ENCODE peak calls at places on chromosome 10, in nine cellular contexts. J, R, O, P, F, I, Y, L and X are unnamed samples.

GRCh38 chr10:17161788-17162187 is 32.2 kb upstream of the CUBN start:
- DNase-seq in J (no peak), P (no peak), L (no peak), O (no peak), R (no peak), Y (no peak), F (no peak), I (no peak), X (no peak)

GRCh38 chr10:121608669-121609190 is 10.5 kb upstream of the FGFR2 start:
- DNase-seq in F (peak), R (no peak), J (no peak), I (peak), O (no peak), P (peak), L (no peak), Y (no peak), X (peak)

GRCh38 chr10:132942101-132942739 is at the start of gene CFAP46:
- DNase-seq in P (no peak), O (no peak), R (peak), L (peak), I (no peak), Y (no peak), J (peak), F (peak), X (peak)

GRCh38 chr10:30562787-30563186 is 66.8 kb downstream of the LYZL2 start:
- DNase-seq in P (peak), Y (no peak), J (no peak), R (no peak), F (peak), L (no peak), O (no peak), I (no peak), X (no peak)

GRCh38 chr10:74977913-74978847 is 133.3 kb upstream of the SAMD8 start:
- DNase-seq in O (no peak), F (no peak), Y (no peak), I (no peak), R (no peak), L (no peak), P (peak), J (no peak), X (no peak)

GRCh38 chr10:178208-178607 is 43.0 kb downstream of the ZMYND11 start:
- DNase-seq in L (peak), I (no peak), O (peak), J (peak), R (peak), P (no peak), Y (no peak), F (no peak), X (no peak)

GRCh38 chr10:24912214-24912613 is 40.2 kb downstream of the PRTFDC1 start:
- DNase-seq in O (peak), J (peak), I (no peak), F (peak), R (peak), Y (no peak), P (no peak), L (peak), X (no peak)

GRCh38 chr10:11355625-11356024 is 255.8 kb downstream of the USP6NL start:
- DNase-seq in P (no peak), R (peak), J (no peak), O (no peak), L (no peak), Y (no peak), F (no peak), I (no peak), X (no peak)

GRCh38 chr10:126844406-126844805 is 60.8 kb upstream of the DOCK1 start:
- DNase-seq in I (no peak), J (peak), Y (no peak), L (peak), F (peak), O (no peak), P (no peak), R (peak), X (no peak)

GRCh38 chr10:76881477-76882220 is 756.0 kb downstream of the KCNMA1 start:
- DNase-seq in R (peak), I (no peak), O (no peak), J (no peak), L (peak), P (no peak), F (no peak), Y (no peak), X (no peak)

GRCh38 chr10:77554996-77555397 is 82.6 kb downstream of the KCNMA1 start:
- DNase-seq in Y (no peak), J (no peak), I (no peak), R (peak), L (no peak), O (no peak), F (no peak), P (no peak), X (peak)

GRCh38 chr10:3533296-3533695 is 251.7 kb downstream of the KLF6 start:
- DNase-seq in P (no peak), R (no peak), I (no peak), O (no peak), L (no peak), J (no peak), Y (no peak), F (no peak), X (no peak)